ENCODE peak calls at places on chromosomes 11 and 22, in eight cellular contexts. Q, B, T, V, O, S, I and A are unnamed samples.

GRCh38 chr11:65118097-65118837 is 766 bp upstream of the ZNHIT2 start:
- DNase-seq in Q (no peak), B (no peak), T (no peak), S (no peak), O (no peak), V (no peak), I (no peak), A (no peak)

GRCh38 chr11:75245356-75246005 is 4.9 kb downstream of the TPBGL start:
- DNase-seq in V (no peak), O (no peak), I (no peak), T (peak), B (no peak), S (no peak), Q (no peak), A (no peak)

GRCh38 chr11:58905716-58906547 is 33.4 kb upstream of the GLYATL1 start:
- DNase-seq in B (no peak), O (peak), Q (peak), V (peak), I (peak), T (peak), S (no peak), A (peak)

GRCh38 chr11:4102711-4103110 is 8.1 kb downstream of the RRM1 start:
- DNase-seq in V (no peak), Q (no peak), T (no peak), S (no peak), O (no peak), I (no peak), B (no peak), A (no peak)

GRCh38 chr11:64934765-64935633 is 694 bp downstream of the GPHA2 start:
- DNase-seq in S (no peak), O (no peak), Q (no peak), V (no peak), B (no peak), I (no peak), T (no peak), A (no peak)

GRCh38 chr11:104476454-104476853 is 312.5 kb upstream of the PDGFD start:
- DNase-seq in B (no peak), S (no peak), T (no peak), I (no peak), O (no peak), V (no peak), Q (no peak), A (no peak)

GRCh38 chr22:37226514-37226913 is 14.2 kb upstream of the SSTR3 start:
- DNase-seq in S (no peak), O (no peak), B (no peak), T (no peak), V (no peak), Q (no peak), I (no peak), A (no peak)

GRCh38 chr11:130121430-130121978 is 38.1 kb upstream of the ST14 start:
- DNase-seq in I (no peak), T (no peak), O (no peak), S (peak), V (peak), Q (no peak), B (no peak), A (no peak)

GRCh38 chr11:62324738-62325556 is 12.3 kb upstream of the ASRGL1 start:
- DNase-seq in Q (no peak), B (peak), S (peak), I (peak), T (peak), O (no peak), V (peak), A (no peak)

GRCh38 chr22:44753189-44754042 is 1.0 kb downstream of the ARHGAP8 start:
- DNase-seq in B (no peak), I (no peak), S (no peak), Q (no peak), O (no peak), T (no peak), V (peak), A (no peak)

DNA sequence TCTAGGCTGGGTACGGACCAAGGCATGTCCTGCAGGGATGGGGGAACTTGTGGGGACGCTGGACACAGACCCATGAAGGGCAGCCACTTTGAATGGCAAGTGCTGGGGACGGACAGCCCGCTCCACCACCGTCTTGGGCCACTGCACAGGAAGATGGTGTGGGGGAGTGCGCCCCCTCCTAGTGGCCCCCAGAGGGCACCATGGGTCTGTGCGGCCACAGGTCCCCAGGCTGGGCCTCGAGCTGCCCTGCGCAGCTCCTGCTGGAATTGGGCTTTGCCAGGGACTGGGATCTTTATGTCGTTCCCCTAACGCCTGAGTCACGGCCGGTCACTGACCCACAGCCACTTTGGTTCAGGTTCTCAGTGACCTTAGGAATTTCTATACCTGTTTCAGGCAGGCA is 44.4 kb downstream of the NAT10 start:
- DNase-seq in B (peak), V (no peak), Q (no peak), S (no peak), I (no peak), T (no peak), O (no peak), A (no peak)
- TF ChIP-seq CTCF in B (no peak), V (peak), Q (peak), S (peak), I (no peak), T (peak), O (peak), A (peak)

GRCh38 chr11:11880179-11880578 is 38.4 kb downstream of the USP47 start:
- DNase-seq in S (no peak), V (no peak), I (no peak), B (no peak), T (no peak), Q (no peak), O (no peak), A (no peak)

GRCh38 chr11:11884774-11885481 is 43.2 kb downstream of the USP47 start:
- DNase-seq in S (no peak), T (no peak), I (no peak), B (no peak), Q (no peak), V (no peak), O (no peak), A (no peak)

GRCh38 chr11:11882539-11882938 is 40.8 kb downstream of the USP47 start:
- DNase-seq in I (no peak), O (no peak), S (no peak), V (no peak), B (no peak), Q (no peak), T (no peak), A (no peak)
- H3K27ac ChIP-seq in I (no peak), O (no peak), S (no peak), V (no peak), B (no peak), Q (no peak), T (no peak), A (no peak)

GRCh38 chr11:119262668-119263351 is 54.1 kb downstream of the MCAM start:
- DNase-seq in I (no peak), Q (no peak), T (no peak), S (no peak), O (no peak), B (no peak), V (peak), A (no peak)
- TF ChIP-seq CTCF in I (no peak), Q (peak), T (no peak), S (no peak), O (no peak), B (no peak), V (peak), A (no peak)

DNA sequence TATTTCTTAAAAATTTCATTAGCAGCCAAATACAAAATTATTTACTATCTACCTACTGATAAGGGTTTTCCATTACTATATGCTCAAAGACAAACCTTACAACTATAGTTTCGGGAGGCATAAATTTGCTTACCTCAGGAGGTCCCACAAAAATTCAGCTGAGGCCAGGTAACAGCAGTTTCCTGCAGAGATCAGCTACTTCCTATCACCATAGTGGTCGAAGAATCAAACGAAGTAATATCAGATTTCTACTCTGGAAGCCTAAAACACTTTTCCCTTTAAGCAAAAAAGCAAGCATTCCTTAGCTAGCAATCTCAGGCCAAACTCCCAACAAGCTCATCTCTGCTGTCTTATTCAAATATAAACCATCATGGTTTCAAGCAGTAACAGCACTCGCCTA is 3.1 kb downstream of the NAP1L4 start:
- DNase-seq in I (no peak), V (peak), S (no peak), B (no peak), Q (no peak), O (no peak), T (no peak), A (no peak)
- H3K27ac ChIP-seq in I (peak), V (peak), S (no peak), B (peak), Q (no peak), O (peak), T (no peak), A (no peak)